ENCODE peak calls at places on chromosomes 13 and 19, in six cellular contexts. K is BE2C, P is neural progenitor cell, Q is tibial nerve, O is HFFc6, A is GM10248. L is an unnamed sample.
A peak's percentile ranks its signal among the peaks of the same experiment; 100 is the strongest.

GRCh38 chr13:73018336-73018735 is 40.5 kb upstream of the KLF5 start:
- DNase-seq in K (no peak), P (no peak), Q (no peak), O (no peak), A (no peak), L (no peak)

GRCh38 chr19:2702170-2703076 is at the start of gene GNG7:
- DNase-seq in K (peak; percentile 98), P (peak; percentile 97), Q (peak; percentile 84), O (peak; percentile 21), A (peak; percentile 100), L (peak; percentile 97)

GRCh38 chr13:38819053-38819452 is 132.2 kb downstream of the FREM2 start:
- DNase-seq in K (no peak), P (peak; percentile 54), Q (peak; percentile 24), O (no peak), A (no peak), L (no peak)

GRCh38 chr13:97275265-97275664 is 53.1 kb downstream of the MBNL2 start:
- DNase-seq in K (no peak), P (no peak), Q (no peak), O (peak; percentile 89), A (no peak), L (no peak)

GRCh38 chr13:23748109-23748508 is 141.1 kb downstream of the MIPEP start:
- DNase-seq in K (no peak), P (no peak), Q (no peak), O (no peak), A (no peak), L (no peak)

GRCh38 chr13:42696191-42696590 is 85.2 kb upstream of the FAM216B start:
- DNase-seq in K (no peak), P (no peak), Q (no peak), O (peak; percentile 52), A (no peak), L (no peak)

GRCh38 chr13:99307247-99307646 is at the start of gene GPR183:
- DNase-seq in K (no peak), P (no peak), Q (no peak), O (peak; percentile 38), A (peak; percentile 73), L (no peak)

GRCh38 chr19:37654118-37654517 is 1.1 kb downstream of the ZFP30 start:
- DNase-seq in K (no peak), P (no peak), Q (no peak), O (no peak), A (no peak), L (no peak)

GRCh38 chr19:5445667-5446066 is 9.6 kb upstream of the ZNRF4 start:
- DNase-seq in K (no peak), P (no peak), Q (no peak), O (peak; percentile 4), A (no peak), L (no peak)

GRCh38 chr13:113547248-113547971 is 37.1 kb upstream of the TFDP1 start:
- DNase-seq in K (no peak), P (no peak), Q (peak; percentile 43), O (peak; percentile 49), A (no peak), L (no peak)

GRCh38 chr19:16417660-16418596 is 53.8 kb downstream of the EPS15L1 start:
- DNase-seq in K (peak; percentile 79), P (peak; percentile 81), Q (peak; percentile 76), O (peak; percentile 13), A (peak; percentile 89), L (peak; percentile 78)

GRCh38 chr19:8137425-8137824 is 12.0 kb downstream of the FBN3 start:
- DNase-seq in K (no peak), P (no peak), Q (no peak), O (no peak), A (no peak), L (no peak)

GRCh38 chr13:76976488-76976887 is 15.4 kb upstream of the CLN5 start:
- DNase-seq in K (no peak), P (no peak), Q (no peak), O (peak; percentile 30), A (no peak), L (no peak)

GRCh38 chr19:39941615-39942507 is 7.4 kb upstream of the FCGBP start:
- DNase-seq in K (no peak), P (peak; percentile 35), Q (peak; percentile 20), O (no peak), A (peak; percentile 51), L (no peak)

GRCh38 chr19:56155124-56155687 is 14.1 kb downstream of the ZNF444 start:
- DNase-seq in K (peak; percentile 26), P (peak; percentile 62), Q (no peak), O (no peak), A (no peak), L (no peak)
- TF ChIP-seq CTCF in K (peak; percentile 49), P (peak; percentile 57), Q (no peak), O (peak; percentile 64), A (peak; percentile 29), L (peak; percentile 60)

DNA sequence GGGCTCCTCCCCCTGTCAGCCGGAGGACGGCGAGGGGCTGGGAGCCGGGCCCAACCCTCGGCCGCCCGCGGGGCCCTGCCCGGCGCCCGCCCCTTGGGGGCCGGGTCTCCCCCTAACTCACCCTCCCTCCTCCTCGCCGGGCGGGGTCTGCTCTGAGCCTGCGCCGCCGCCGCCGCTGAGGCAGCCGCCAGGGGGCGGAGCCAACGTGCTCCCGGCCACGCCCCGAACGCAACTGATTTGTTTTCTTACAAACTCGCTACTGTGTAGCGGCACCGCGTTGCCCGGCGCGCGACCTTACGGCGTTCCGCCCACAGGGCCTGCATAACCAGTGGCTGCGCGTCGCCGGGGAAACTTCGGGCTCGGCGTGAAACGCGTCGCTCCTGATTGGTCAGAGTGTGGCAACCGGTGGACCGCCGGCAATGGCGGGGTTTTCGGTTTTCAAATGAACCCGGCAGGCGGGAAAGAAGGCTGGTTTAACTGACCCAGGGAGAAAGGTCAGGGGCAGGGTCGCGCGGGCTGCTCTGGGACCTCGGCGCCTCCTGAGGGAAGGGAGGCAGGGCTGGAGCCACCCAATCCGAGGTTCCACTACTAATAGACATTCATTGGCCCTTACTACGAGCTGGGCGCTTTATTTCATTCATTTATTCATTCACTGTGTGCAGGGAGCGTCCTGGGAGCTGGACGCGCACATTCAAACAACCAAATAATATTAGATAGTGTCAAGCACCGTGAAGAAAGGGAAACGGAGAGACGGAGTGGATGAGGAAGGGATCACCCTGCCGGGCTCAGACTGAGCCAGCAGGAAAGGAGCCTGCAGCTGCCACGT is at the start of gene CDKN2D:
- DNase-seq in K (peak; percentile 100), P (peak; percentile 100), Q (peak; percentile 98), O (peak; percentile 99), A (peak; percentile 94), L (peak; percentile 100)
- TF ChIP-seq CTCF in K (no peak), P (peak; percentile 22), Q (peak; percentile 49), O (peak; percentile 82), A (no peak), L (peak; percentile 50)

DNA sequence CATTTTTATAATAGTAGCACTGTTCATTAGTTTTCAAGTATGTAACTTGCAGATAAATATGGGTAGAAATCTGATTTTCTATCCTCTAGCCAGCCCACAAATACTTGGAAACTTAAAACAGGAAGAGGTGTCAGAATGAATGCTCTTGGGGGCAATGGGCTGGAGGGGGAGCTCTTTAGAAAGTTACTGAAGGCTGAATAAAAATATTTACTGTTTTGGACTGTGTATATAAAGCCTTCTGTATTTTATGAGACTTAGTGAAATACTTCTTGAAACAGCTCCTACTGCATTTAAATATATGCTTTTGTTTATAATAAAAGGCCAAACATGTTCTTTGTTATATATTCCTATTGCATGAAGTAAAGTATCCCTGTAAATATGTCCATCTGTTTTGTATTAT is 138.8 kb downstream of the RGCC start:
- DNase-seq in K (no peak), P (no peak), Q (no peak), O (no peak), A (no peak), L (no peak)
- TF ChIP-seq CTCF in K (no peak), P (no peak), Q (no peak), O (peak; percentile 36), A (no peak), L (no peak)

DNA sequence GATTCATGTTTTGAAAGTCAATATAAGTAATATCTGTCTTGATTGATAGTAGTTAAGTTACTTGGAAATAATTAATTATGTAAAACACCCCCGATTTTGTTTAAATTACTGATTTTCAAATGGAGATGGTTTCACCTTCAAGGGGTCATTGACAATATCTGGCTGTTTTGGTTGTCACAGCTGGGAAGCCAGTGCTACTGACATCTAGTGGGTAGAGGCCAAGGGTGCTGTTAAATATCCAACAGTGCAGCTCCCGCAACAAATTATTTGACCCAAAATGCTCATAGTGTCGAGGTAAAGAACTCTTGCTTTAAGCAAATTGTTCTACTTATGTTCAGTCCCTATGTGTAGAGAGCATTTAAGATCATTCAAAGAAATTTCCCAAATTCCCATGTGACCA is 50.6 kb upstream of the PCDH20 start:
- DNase-seq in K (peak; percentile 13), P (peak; percentile 18), Q (no peak), O (no peak), A (no peak), L (no peak)
- TF ChIP-seq CTCF in K (peak; percentile 69), P (peak; percentile 43), Q (no peak), O (no peak), A (no peak), L (peak; percentile 45)

GRCh38 chr19:33310606-33311325 is 8.4 kb upstream of the CEBPA start:
- DNase-seq in K (no peak), P (no peak), Q (no peak), O (no peak), A (no peak), L (no peak)

GRCh38 chr19:33312065-33312464 is 9.7 kb upstream of the CEBPA start:
- DNase-seq in K (no peak), P (no peak), Q (no peak), O (no peak), A (no peak), L (peak; percentile 18)

GRCh38 chr19:33309826-33310225 is 7.5 kb upstream of the CEBPA start:
- DNase-seq in K (no peak), P (no peak), Q (no peak), O (no peak), A (no peak), L (peak; percentile 34)

GRCh38 chr19:33306853-33307792 is 4.8 kb upstream of the CEBPA start:
- DNase-seq in K (no peak), P (no peak), Q (no peak), O (no peak), A (no peak), L (peak; percentile 32)

DNA sequence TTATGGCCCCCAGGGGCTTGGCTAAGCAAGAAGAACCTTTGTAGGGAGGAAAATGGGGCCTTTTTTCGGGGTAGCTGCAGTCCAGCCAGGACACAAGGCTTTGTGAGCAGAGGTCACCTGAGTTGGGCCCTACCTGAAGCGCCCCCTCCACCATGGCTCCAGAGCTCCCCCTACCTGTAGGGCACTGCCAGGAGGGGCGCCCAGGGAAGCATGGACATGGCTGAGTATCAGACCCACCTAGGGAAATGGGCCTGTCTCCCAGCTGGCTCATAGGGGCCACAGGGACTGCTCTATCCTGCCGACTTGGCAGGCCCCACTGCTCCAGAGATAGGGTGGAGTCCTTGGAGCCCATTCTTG is 9.0 kb upstream of the CEBPA start:
- DNase-seq in K (no peak), P (no peak), Q (no peak), O (no peak), A (peak; percentile 16), L (no peak)
- TF ChIP-seq CTCF in K (peak; percentile 15), P (peak; percentile 22), Q (no peak), O (peak; percentile 45), A (peak; percentile 21), L (peak; percentile 40)

DNA sequence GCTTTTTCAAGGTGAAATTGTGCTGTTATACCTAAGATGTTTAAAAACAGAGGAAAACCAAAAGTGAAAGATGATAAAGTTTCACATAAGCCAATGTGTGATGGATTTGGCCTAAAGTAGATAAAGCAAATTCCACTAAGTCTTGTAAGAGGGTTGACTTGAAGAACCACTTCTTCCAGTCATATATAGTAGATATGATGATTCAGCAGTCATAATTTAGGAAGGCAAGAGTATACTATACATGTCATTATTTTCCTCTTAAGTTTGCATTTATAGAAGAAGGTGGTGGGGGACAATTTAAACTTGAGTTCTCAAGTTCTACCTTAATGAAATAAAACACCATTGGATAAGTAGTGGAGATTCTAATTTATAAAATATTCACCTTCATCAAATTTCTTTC is 37.3 kb downstream of the PHF11 start:
- DNase-seq in K (no peak), P (no peak), Q (no peak), O (no peak), A (no peak), L (no peak)
- TF ChIP-seq CTCF in K (no peak), P (no peak), Q (no peak), O (no peak), A (no peak), L (no peak)

L was measured in type B pancreatic cell.